ENCODE peak calls at places on chromosomes 2 and 18, in four cellular contexts. One of them, this sample, is unnamed.

GRCh38 chr2:42371621-42372473 is 10.8 kb upstream of the COX7A2L start:
- DNase-seq in IMR-90: no peak
- DNase-seq in H1: no peak
- DNase-seq in H9: no peak
- DNase-seq in this sample: no peak

GRCh38 chr2:109457811-109458210 is 156.0 kb downstream of the SEPTIN10 start:
- DNase-seq in IMR-90: no peak
- DNase-seq in H1: no peak
- DNase-seq in H9: no peak
- DNase-seq in this sample: peak; percentile 28

GRCh38 chr2:190668892-190669291 is 20.0 kb downstream of the NAB1 start:
- DNase-seq in IMR-90: no peak
- DNase-seq in H1: no peak
- DNase-seq in H9: no peak
- DNase-seq in this sample: no peak

GRCh38 chr2:45300026-45300750 is 290.9 kb upstream of the SIX2 start:
- DNase-seq in IMR-90: no peak
- DNase-seq in H1: no peak
- DNase-seq in H9: no peak
- DNase-seq in this sample: no peak

GRCh38 chr2:187774551-187775071 is 220.4 kb upstream of the TFPI start:
- DNase-seq in IMR-90: peak; percentile 62
- DNase-seq in H1: no peak
- DNase-seq in H9: no peak
- DNase-seq in this sample: no peak

GRCh38 chr18:68965817-68966216 is 167.9 kb downstream of the CCDC102B start:
- DNase-seq in IMR-90: no peak
- DNase-seq in H1: no peak
- DNase-seq in H9: no peak
- DNase-seq in this sample: no peak

GRCh38 chr18:47582055-47582454 is 330.6 kb upstream of the SKOR2 start:
- DNase-seq in IMR-90: no peak
- DNase-seq in H1: no peak
- DNase-seq in H9: no peak
- DNase-seq in this sample: peak; percentile 51

GRCh38 chr2:18319987-18320386 is 240.5 kb downstream of the RDH14 start:
- DNase-seq in IMR-90: peak; percentile 47
- DNase-seq in H1: no peak
- DNase-seq in H9: no peak
- DNase-seq in this sample: no peak

GRCh38 chr2:9484533-9484932 is 10.2 kb downstream of the IAH1 start:
- DNase-seq in IMR-90: peak; percentile 94
- DNase-seq in H1: no peak
- DNase-seq in H9: no peak
- DNase-seq in this sample: no peak

GRCh38 chr2:175766880-175767279 is 235.2 kb downstream of the LNPK start:
- DNase-seq in IMR-90: peak; percentile 54
- DNase-seq in H1: no peak
- DNase-seq in H9: no peak
- DNase-seq in this sample: no peak

GRCh38 chr18:79797518-79798345 is at the start of gene KCNG2:
- DNase-seq in IMR-90: no peak
- DNase-seq in H1: peak; percentile 78
- DNase-seq in H9: peak; percentile 52
- DNase-seq in this sample: peak; percentile 49

GRCh38 chr2:40405440-40405839 is 46.5 kb downstream of the SLC8A1 start:
- DNase-seq in IMR-90: peak; percentile 63
- DNase-seq in H1: no peak
- DNase-seq in H9: no peak
- DNase-seq in this sample: no peak

GRCh38 chr2:53182609-53183008 is 585.0 kb upstream of the CHAC2 start:
- DNase-seq in IMR-90: no peak
- DNase-seq in H1: no peak
- DNase-seq in H9: no peak
- DNase-seq in this sample: peak; percentile 59

GRCh38 chr2:71884303-71885042 is 263.2 kb downstream of the CYP26B1 start:
- DNase-seq in IMR-90: peak; percentile 57
- DNase-seq in H1: peak; percentile 6
- DNase-seq in H9: no peak
- DNase-seq in this sample: no peak

GRCh38 chr2:70935468-70936164 is at the start of gene ATP6V1B1:
- DNase-seq in IMR-90: no peak
- DNase-seq in H1: peak; percentile 51
- DNase-seq in H9: peak; percentile 66
- DNase-seq in this sample: peak; percentile 45

GRCh38 chr2:143528021-143528420 is 398.8 kb downstream of the ARHGAP15 start:
- DNase-seq in IMR-90: no peak
- DNase-seq in H1: no peak
- DNase-seq in H9: no peak
- DNase-seq in this sample: no peak

GRCh38 chr18:61528961-61529360 is 195.7 kb downstream of the CDH20 start:
- DNase-seq in IMR-90: no peak
- DNase-seq in H1: no peak
- DNase-seq in H9: no peak
- DNase-seq in this sample: no peak

GRCh38 chr18:22335644-22336275 is 82.0 kb downstream of the CTAGE1 start:
- DNase-seq in IMR-90: no peak
- DNase-seq in H1: no peak
- DNase-seq in H9: no peak
- DNase-seq in this sample: no peak

GRCh38 chr2:26757873-26758789 is 6.0 kb upstream of the SLC35F6 start:
- DNase-seq in IMR-90: peak; percentile 99
- DNase-seq in H1: no peak
- DNase-seq in H9: peak; percentile 85
- DNase-seq in this sample: peak; percentile 99

GRCh38 chr2:223513771-223514455 is 88.2 kb downstream of the SCG2 start:
- DNase-seq in IMR-90: peak; percentile 34
- DNase-seq in H1: no peak
- DNase-seq in H9: no peak
- DNase-seq in this sample: no peak

GRCh38 chr2:55883339-55883738 is 40.2 kb downstream of the EFEMP1 start:
- DNase-seq in IMR-90: peak; percentile 54
- DNase-seq in H1: no peak
- DNase-seq in H9: no peak
- DNase-seq in this sample: peak; percentile 12

GRCh38 chr2:169928463-169928864 is 101.2 kb downstream of the UBR3 start:
- DNase-seq in IMR-90: peak; percentile 63
- DNase-seq in H1: no peak
- DNase-seq in H9: no peak
- DNase-seq in this sample: peak; percentile 39

GRCh38 chr18:7873316-7873715 is 306.2 kb downstream of the PTPRM start:
- DNase-seq in IMR-90: no peak
- DNase-seq in H1: no peak
- DNase-seq in H9: no peak
- DNase-seq in this sample: no peak

GRCh38 chr18:3683483-3683882 is 233.5 kb downstream of the TGIF1 start:
- DNase-seq in IMR-90: no peak
- DNase-seq in H1: no peak
- DNase-seq in H9: no peak
- DNase-seq in this sample: no peak

GRCh38 chr2:199273043-199273647 is 184.6 kb downstream of the SATB2 start:
- DNase-seq in IMR-90: peak; percentile 63
- DNase-seq in H1: no peak
- DNase-seq in H9: no peak
- DNase-seq in this sample: no peak

GRCh38 chr2:159137511-159138101 is 148.9 kb downstream of the WDSUB1 start:
- DNase-seq in IMR-90: no peak
- DNase-seq in H1: no peak
- DNase-seq in H9: no peak
- DNase-seq in this sample: no peak

GRCh38 chr18:57107141-57107832 is 39.6 kb upstream of the BOD1L2 start:
- DNase-seq in IMR-90: peak; percentile 43
- DNase-seq in H1: no peak
- DNase-seq in H9: no peak
- DNase-seq in this sample: peak; percentile 43

GRCh38 chr2:84022810-84023431 is 436.2 kb downstream of the SUCLG1 start:
- DNase-seq in IMR-90: peak; percentile 60
- DNase-seq in H1: no peak
- DNase-seq in H9: peak; percentile 40
- DNase-seq in this sample: peak; percentile 85

GRCh38 chr2:176508984-176509383 is 239.7 kb downstream of the MTX2 start:
- DNase-seq in IMR-90: no peak
- DNase-seq in H1: no peak
- DNase-seq in H9: no peak
- DNase-seq in this sample: no peak

GRCh38 chr2:138147796-138148195 is 183.5 kb downstream of the HNMT start:
- DNase-seq in IMR-90: no peak
- DNase-seq in H1: no peak
- DNase-seq in H9: no peak
- DNase-seq in this sample: no peak

GRCh38 chr2:219628986-219629901 is 1.8 kb downstream of the SLC4A3 start:
- DNase-seq in IMR-90: no peak
- DNase-seq in H1: no peak
- DNase-seq in H9: no peak
- DNase-seq in this sample: no peak
- H4K5ac ChIP-seq in IMR-90: no peak overlapping the region
- H4K5ac ChIP-seq in H1: no peak overlapping the region
- H4K5ac ChIP-seq in H9: no peak overlapping the region
- H4K5ac ChIP-seq in this sample: no peak overlapping the region

DNA sequence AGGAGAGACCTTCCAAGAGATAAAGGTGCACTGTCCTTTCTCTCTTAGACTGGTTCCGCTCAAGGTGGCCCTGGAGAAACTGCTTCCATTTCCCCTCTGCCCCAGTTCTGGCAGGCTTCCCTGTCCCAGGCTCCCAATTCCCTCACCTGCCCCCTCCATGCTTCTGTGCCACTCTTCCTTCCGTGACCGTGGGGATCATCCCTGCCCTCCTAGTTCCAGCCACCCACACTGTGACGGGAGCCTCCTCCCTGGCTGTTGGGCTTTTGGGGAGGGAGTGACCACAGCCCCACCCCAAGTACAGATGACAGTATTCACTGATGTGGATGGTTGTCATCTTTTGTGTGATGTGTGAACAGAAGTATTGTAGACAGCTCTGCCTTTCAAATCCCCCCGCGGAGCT is 2.8 kb downstream of the IMPA2 start:
- DNase-seq in IMR-90: no peak
- DNase-seq in H1: no peak
- DNase-seq in H9: no peak
- DNase-seq in this sample: no peak
- H4K5ac ChIP-seq in IMR-90: no peak overlapping the region
- H4K5ac ChIP-seq in H1: no peak overlapping the region
- H4K5ac ChIP-seq in H9: no peak overlapping the region
- H4K5ac ChIP-seq in this sample: no peak overlapping the region

GRCh38 chr2:39405364-39405763 is 31.7 kb downstream of the MAP4K3 start:
- DNase-seq in IMR-90: no peak
- DNase-seq in H1: no peak
- DNase-seq in H9: no peak
- DNase-seq in this sample: no peak

GRCh38 chr2:39403311-39403710 is 33.8 kb downstream of the MAP4K3 start:
- DNase-seq in IMR-90: peak; percentile 23
- DNase-seq in H1: no peak
- DNase-seq in H9: no peak
- DNase-seq in this sample: peak; percentile 45

GRCh38 chr2:39399570-39399969 is 37.5 kb downstream of the MAP4K3 start:
- DNase-seq in IMR-90: no peak
- DNase-seq in H1: no peak
- DNase-seq in H9: no peak
- DNase-seq in this sample: no peak

GRCh38 chr2:39401319-39401718 is 35.8 kb downstream of the MAP4K3 start:
- DNase-seq in IMR-90: no peak
- DNase-seq in H1: no peak
- DNase-seq in H9: no peak
- DNase-seq in this sample: no peak
- H4K5ac ChIP-seq in IMR-90: peak overlapping the region; percentile 17
- H4K5ac ChIP-seq in H1: no peak overlapping the region
- H4K5ac ChIP-seq in H9: no peak overlapping the region
- H4K5ac ChIP-seq in this sample: no peak overlapping the region

GRCh38 chr2:239598011-239598731 is 197.4 kb upstream of the HDAC4 start:
- DNase-seq in IMR-90: no peak
- DNase-seq in H1: no peak
- DNase-seq in H9: no peak
- DNase-seq in this sample: no peak
- H4K5ac ChIP-seq in IMR-90: no peak overlapping the region
- H4K5ac ChIP-seq in H1: no peak overlapping the region
- H4K5ac ChIP-seq in H9: no peak overlapping the region
- H4K5ac ChIP-seq in this sample: no peak overlapping the region

GRCh38 chr2:239926587-239927234 is 98.4 kb downstream of the NDUFA10 start:
- DNase-seq in IMR-90: peak; percentile 38
- DNase-seq in H1: no peak
- DNase-seq in H9: no peak
- DNase-seq in this sample: no peak
- H4K5ac ChIP-seq in IMR-90: no peak overlapping the region
- H4K5ac ChIP-seq in H1: no peak overlapping the region
- H4K5ac ChIP-seq in H9: no peak overlapping the region
- H4K5ac ChIP-seq in this sample: no peak overlapping the region

GRCh38 chr2:38495880-38496279 is 106.8 kb downstream of the HNRNPLL start:
- DNase-seq in IMR-90: no peak
- DNase-seq in H1: no peak
- DNase-seq in H9: no peak
- DNase-seq in this sample: no peak

GRCh38 chr2:38492042-38492615 is 110.6 kb downstream of the HNRNPLL start:
- DNase-seq in IMR-90: no peak
- DNase-seq in H1: no peak
- DNase-seq in H9: no peak
- DNase-seq in this sample: no peak

GRCh38 chr2:38491436-38491835 is 111.3 kb downstream of the HNRNPLL start:
- DNase-seq in IMR-90: no peak
- DNase-seq in H1: no peak
- DNase-seq in H9: no peak
- DNase-seq in this sample: no peak

GRCh38 chr2:38496927-38497669 is 105.6 kb downstream of the HNRNPLL start:
- DNase-seq in IMR-90: no peak
- DNase-seq in H1: no peak
- DNase-seq in H9: no peak
- DNase-seq in this sample: no peak

GRCh38 chr2:38494394-38494793 is 108.3 kb downstream of the HNRNPLL start:
- DNase-seq in IMR-90: no peak
- DNase-seq in H1: no peak
- DNase-seq in H9: no peak
- DNase-seq in this sample: no peak
- H4K5ac ChIP-seq in IMR-90: no peak overlapping the region
- H4K5ac ChIP-seq in H1: no peak overlapping the region
- H4K5ac ChIP-seq in H9: no peak overlapping the region
- H4K5ac ChIP-seq in this sample: no peak overlapping the region

GRCh38 chr2:238306680-238306998 is 13.7 kb upstream of the TRAF3IP1 start:
- DNase-seq in IMR-90: no peak
- DNase-seq in H1: no peak
- DNase-seq in H9: no peak
- DNase-seq in this sample: no peak
- H4K5ac ChIP-seq in IMR-90: no peak overlapping the region
- H4K5ac ChIP-seq in H1: no peak overlapping the region
- H4K5ac ChIP-seq in H9: no peak overlapping the region
- H4K5ac ChIP-seq in this sample: no peak overlapping the region